ENCODE peak calls at places on chromosomes 11 and 22, in six cellular contexts. F is skeletal muscle cell, Z is NCI-H69, I is M059J, Y is NCI-H2081, E is osteocyte. U is an unnamed sample.

GRCh38 chr11:65642014-65642671 is 4.2 kb downstream of the SIPA1 start:
- DNase-seq in Z (no peak), F (no peak), I (no peak), Y (no peak), E (no peak), U (no peak)

GRCh38 chr11:45751430-45751829 is 53.5 kb upstream of the SLC35C1 start:
- DNase-seq in F (no peak), Y (no peak), Z (peak), I (peak), E (no peak), U (no peak)

GRCh38 chr11:46369458-46370152 is 11.9 kb upstream of the MDK start:
- DNase-seq in I (peak), Z (peak), F (no peak), E (no peak), Y (peak), U (peak)

GRCh38 chr11:8654503-8654902 is 28.0 kb downstream of the TRIM66 start:
- DNase-seq in Y (no peak), E (no peak), I (no peak), Z (peak), F (no peak), U (no peak)

GRCh38 chr22:21961886-21962654 is 9.4 kb upstream of the PPM1F start:
- DNase-seq in E (no peak), F (no peak), I (peak), Z (peak), Y (no peak), U (no peak)

GRCh38 chr11:10441652-10442503 is 13.2 kb upstream of the AMPD3 start:
- DNase-seq in Y (no peak), F (no peak), I (peak), Z (no peak), E (no peak), U (no peak)

GRCh38 chr11:2869561-2870427 is 15.8 kb downstream of the CDKN1C start:
- DNase-seq in Z (no peak), E (no peak), Y (no peak), I (no peak), F (no peak), U (no peak)

GRCh38 chr11:111301004-111301839 is 2.9 kb downstream of the POU2AF3 start:
- DNase-seq in Y (peak), I (no peak), Z (peak), F (no peak), E (no peak), U (peak)

GRCh38 chr11:44186531-44186930 is 91.1 kb downstream of the EXT2 start:
- DNase-seq in Y (no peak), E (no peak), F (no peak), I (no peak), Z (no peak), U (no peak)

GRCh38 chr22:43889366-43890253 is 2.2 kb downstream of the PNPLA5 start:
- DNase-seq in Y (no peak), E (no peak), Z (no peak), I (peak), F (no peak), U (no peak)

GRCh38 chr11:789951-790350 is at the start of gene CEND1:
- DNase-seq in E (peak), F (no peak), I (no peak), Y (peak), Z (peak), U (peak)

GRCh38 chr11:13354335-13354734 is 76.7 kb downstream of the BMAL1 start:
- DNase-seq in I (peak), Y (no peak), F (no peak), Z (peak), E (no peak), U (no peak)

GRCh38 chr22:30891443-30891755 is 77.2 kb downstream of the MORC2 start:
- DNase-seq in F (no peak), Y (no peak), Z (no peak), I (no peak), E (no peak), U (no peak)

GRCh38 chr11:2890466-2891241 is 5.1 kb upstream of the CDKN1C start:
- DNase-seq in E (no peak), Z (peak), I (no peak), F (peak), Y (peak), U (no peak)

GRCh38 chr11:61701298-61701993 is 21.3 kb downstream of the DAGLA start:
- DNase-seq in I (no peak), F (no peak), E (no peak), Z (peak), Y (peak), U (peak)

GRCh38 chr11:24559315-24559714 is 62.5 kb downstream of the LUZP2 start:
- DNase-seq in E (no peak), Z (no peak), Y (no peak), F (no peak), I (no peak), U (no peak)

GRCh38 chr11:75554258-75555022 is 7.6 kb upstream of the SERPINH1 start:
- DNase-seq in Y (peak), Z (peak), E (peak), F (peak), I (no peak), U (peak)

GRCh38 chr11:110184974-110185597 is 91.9 kb downstream of the ZC3H12C start:
- DNase-seq in Y (no peak), Z (no peak), F (peak), I (peak), E (no peak), U (no peak)

GRCh38 chr11:122690801-122691649 is 35.5 kb downstream of the UBASH3B start:
- DNase-seq in Z (no peak), I (no peak), F (no peak), Y (no peak), E (no peak), U (no peak)

GRCh38 chr11:109859325-109859724 is 233.9 kb upstream of the ZC3H12C start:
- DNase-seq in Y (no peak), Z (no peak), I (peak), F (peak), E (no peak), U (no peak)

GRCh38 chr11:110091995-110092576 is 1.1 kb upstream of the ZC3H12C start:
- DNase-seq in F (no peak), Y (peak), I (peak), Z (no peak), E (no peak), U (no peak)

GRCh38 chr11:109838034-109838433 is 255.2 kb upstream of the ZC3H12C start:
- DNase-seq in Y (no peak), I (no peak), F (no peak), E (no peak), Z (no peak), U (no peak)

GRCh38 chr11:15197696-15198095 is 83.0 kb downstream of the INSC start:
- DNase-seq in Y (no peak), Z (no peak), E (no peak), I (no peak), F (no peak), U (no peak)

GRCh38 chr22:50186789-50187523 is 1.2 kb downstream of the TRABD start:
- DNase-seq in Y (no peak), F (no peak), I (no peak), E (no peak), Z (peak), U (no peak)

GRCh38 chr22:46054091-46054877 is 77.3 kb upstream of the WNT7B start:
- DNase-seq in Z (peak), F (no peak), E (no peak), I (peak), Y (peak), U (peak)

GRCh38 chr22:32986773-32987050 is 71.5 kb downstream of the SYN3 start:
- DNase-seq in I (no peak), Z (no peak), F (no peak), E (no peak), Y (no peak), U (no peak)

GRCh38 chr22:35524966-35525686 is 15.5 kb upstream of the RASD2 start:
- DNase-seq in Y (peak), E (no peak), F (no peak), Z (peak), I (no peak), U (peak)

GRCh38 chr22:39592104-39593060 is 21.8 kb downstream of the CACNA1I start:
- DNase-seq in Z (no peak), F (peak), Y (no peak), I (peak), E (no peak), U (peak)